ENCODE peak calls at places on chromosomes 3 and 15, in six cellular contexts. Y is hypothalamus, M is NCI-H1105 treated with DMSO at 0.1 percent for 48 hours, G is ureter, E is NCI-H1417, T is KBM-7. L is an unnamed sample.

GRCh38 chr15:100468265-100468664 is 60.5 kb downstream of the CERS3 start:
- DNase-seq in Y (no peak), T (no peak), M (no peak), E (no peak), G (peak; percentile 45), L (no peak)

GRCh38 chr3:50542177-50543034 is 25.1 kb downstream of the C3orf18 start:
- DNase-seq in G (peak; percentile 64), M (peak; percentile 33), T (peak; percentile 83), E (peak; percentile 46), Y (no peak), L (peak; percentile 43)

GRCh38 chr3:26714485-26714884 is 91.9 kb downstream of the LRRC3B start:
- DNase-seq in M (no peak), T (no peak), Y (no peak), G (no peak), E (no peak), L (no peak)

GRCh38 chr3:121943434-121943833 is 49.2 kb downstream of the SLC15A2 start:
- DNase-seq in Y (no peak), T (no peak), M (peak; percentile 17), E (no peak), G (no peak), L (no peak)

GRCh38 chr15:95653361-95653805 is 677.1 kb upstream of the NR2F2 start:
- DNase-seq in G (no peak), Y (no peak), M (no peak), E (no peak), T (no peak), L (no peak)

GRCh38 chr3:127669541-127670228 is 3.1 kb upstream of the ABTB1 start:
- DNase-seq in T (no peak), Y (no peak), G (peak; percentile 30), E (no peak), M (no peak), L (no peak)

GRCh38 chr3:52226229-52226817 is 878 bp upstream of the TLR9 start:
- DNase-seq in G (no peak), T (no peak), M (no peak), E (no peak), Y (no peak), L (no peak)

GRCh38 chr3:187567741-187568140 is 102.5 kb downstream of the SST start:
- DNase-seq in E (no peak), Y (no peak), M (no peak), G (no peak), T (peak; percentile 26), L (no peak)

GRCh38 chr3:170868577-170869239 is 1.3 kb downstream of the RPL22L1 start:
- DNase-seq in M (no peak), E (no peak), G (no peak), T (no peak), Y (no peak), L (no peak)

GRCh38 chr3:42067324-42067723 is 23.8 kb upstream of the TRAK1 start:
- DNase-seq in E (no peak), T (no peak), M (no peak), G (no peak), Y (no peak), L (no peak)

GRCh38 chr3:140022061-140022781 is 87.2 kb downstream of the CLSTN2 start:
- DNase-seq in Y (no peak), T (no peak), E (no peak), G (no peak), M (no peak), L (no peak)

GRCh38 chr3:55285156-55285555 is 201.9 kb downstream of the WNT5A start:
- DNase-seq in M (no peak), E (no peak), T (no peak), Y (no peak), G (no peak), L (no peak)

GRCh38 chr3:114558271-114558670 is 264.4 kb downstream of the TIGIT start:
- DNase-seq in M (no peak), T (no peak), Y (no peak), G (no peak), E (no peak), L (no peak)